ENCODE peak calls at places on chromosomes 5 and 9, in six cellular contexts. T, X, U, A, G and W are unnamed samples.

GRCh38 chr5:51960617-51961115 is 577.4 kb downstream of the ISL1 start:
- DNase-seq in T (peak), X (no peak), U (no peak), A (no peak), G (no peak), W (no peak)

GRCh38 chr9:88370346-88370745 is 17.9 kb upstream of the SPIN1 start:
- DNase-seq in T (no peak), X (no peak), U (no peak), A (no peak), G (no peak), W (no peak)

GRCh38 chr5:150703767-150704166 is 2.9 kb upstream of the RBM22 start:
- DNase-seq in T (no peak), X (no peak), U (peak), A (no peak), G (no peak), W (no peak)

GRCh38 chr5:35443803-35444595 is 173.7 kb upstream of the SPEF2 start:
- DNase-seq in T (no peak), X (no peak), U (no peak), A (no peak), G (no peak), W (no peak)

GRCh38 chr9:105832311-105832710 is 138.0 kb downstream of the TMEM38B start:
- DNase-seq in T (no peak), X (no peak), U (no peak), A (no peak), G (no peak), W (no peak)

GRCh38 chr5:110413856-110414255 is 312.6 kb downstream of the TMEM232 start:
- DNase-seq in T (no peak), X (no peak), U (no peak), A (no peak), G (no peak), W (no peak)

GRCh38 chr5:124289641-124290201 is 456.7 kb downstream of the ZNF608 start:
- DNase-seq in T (peak), X (peak), U (no peak), A (no peak), G (no peak), W (no peak)

GRCh38 chr5:43110606-43111170 is 10.0 kb upstream of the ZNF131 start:
- DNase-seq in T (peak), X (no peak), U (no peak), A (no peak), G (no peak), W (no peak)

GRCh38 chr9:95071925-95072324 is 245.6 kb downstream of the FANCC start:
- DNase-seq in T (no peak), X (no peak), U (no peak), A (no peak), G (no peak), W (no peak)

GRCh38 chr5:77329664-77330430 is 119.4 kb downstream of the PDE8B start:
- DNase-seq in T (no peak), X (no peak), U (no peak), A (no peak), G (no peak), W (no peak)

GRCh38 chr9:76912631-76913275 is 6.8 kb upstream of the PRUNE2 start:
- DNase-seq in T (no peak), X (no peak), U (peak), A (no peak), G (no peak), W (no peak)

GRCh38 chr5:60959156-60959555 is 14.2 kb downstream of the NDUFAF2 start:
- DNase-seq in T (no peak), X (no peak), U (peak), A (no peak), G (no peak), W (no peak)